ENCODE peak calls at places on chromosomes 7 and 10, in seven cellular contexts. L is lung; Q is naive thymus-derived CD4-positive, alpha-beta T cell; Z is PC-9; X is CD8-positive, alpha-beta memory T cell; M is kidney; V is GM23248. H is an unnamed sample.

GRCh38 chr7:155145477-155146255 is 75.5 kb downstream of the HTR5A start:
- DNase-seq in X (no peak), Q (no peak), M (no peak), L (no peak), Z (no peak), V (no peak), H (no peak)

GRCh38 chr10:45000138-45000763 is 472 bp upstream of the ZNF22 start:
- DNase-seq in M (peak; percentile 93), Z (peak; percentile 35), Q (no peak), L (peak; percentile 54), V (peak; percentile 95), X (no peak), H (no peak)

GRCh38 chr10:122734266-122734665 is 34.6 kb upstream of the C10orf120 start:
- DNase-seq in L (no peak), M (no peak), V (no peak), Q (no peak), Z (no peak), X (no peak), H (no peak)

GRCh38 chr7:150997075-150997511 is 6.3 kb downstream of the NOS3 start:
- DNase-seq in M (peak; percentile 66), Z (no peak), X (no peak), V (no peak), Q (no peak), L (no peak), H (no peak)

GRCh38 chr7:124738639-124739038 is 27.0 kb downstream of the GPR37 start:
- DNase-seq in V (no peak), X (no peak), M (no peak), Z (no peak), Q (no peak), L (no peak), H (no peak)

GRCh38 chr10:124394583-124394982 is 24.1 kb downstream of the OAT start:
- DNase-seq in X (no peak), V (no peak), Z (peak; percentile 89), M (no peak), Q (no peak), L (no peak), H (no peak)

GRCh38 chr10:108204528-108205313 is 1040.2 kb upstream of the SORCS1 start:
- DNase-seq in M (no peak), L (no peak), X (no peak), Q (no peak), Z (no peak), V (peak; percentile 78), H (no peak)

GRCh38 chr7:85508642-85509429 is 322.0 kb upstream of the SEMA3D start:
- DNase-seq in X (no peak), Q (no peak), Z (no peak), L (no peak), V (peak; percentile 94), M (no peak), H (no peak)

GRCh38 chr7:40482794-40483374 is 348.1 kb downstream of the SUGCT start:
- DNase-seq in V (no peak), Z (no peak), L (no peak), Q (no peak), X (no peak), M (no peak), H (no peak)

GRCh38 chr7:34207810-34208209 is 302.5 kb downstream of the BMPER start:
- DNase-seq in V (peak; percentile 16), X (no peak), L (no peak), M (no peak), Z (no peak), Q (no peak), H (no peak)

DNA sequence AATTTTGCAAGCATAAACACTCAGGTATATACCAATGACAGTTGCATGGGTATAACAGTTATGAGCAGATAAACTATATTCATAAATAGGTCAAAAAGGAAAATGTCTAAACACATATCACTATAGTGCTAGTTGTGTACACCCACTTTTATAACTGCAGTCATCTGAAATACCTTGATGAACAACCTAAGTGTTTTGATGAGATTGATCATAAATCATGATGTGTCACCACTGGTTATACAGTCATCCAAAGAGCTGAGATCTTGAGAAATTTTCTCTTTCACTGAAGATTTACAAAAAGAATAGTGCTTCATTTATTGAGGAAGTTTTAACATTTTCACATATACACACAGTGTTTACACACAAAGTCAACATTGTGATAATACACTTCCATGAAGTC is 78.6 kb upstream of the SLC25A13 start:
- DNase-seq in Z (no peak), X (no peak), M (no peak), L (no peak), Q (no peak), V (no peak), H (no peak)
- H3K27ac ChIP-seq in Z (no peak overlapping the region), X (no peak overlapping the region), M (no peak overlapping the region), L (no peak overlapping the region), Q (no peak overlapping the region), V (no peak overlapping the region), H (no peak overlapping the region)

DNA sequence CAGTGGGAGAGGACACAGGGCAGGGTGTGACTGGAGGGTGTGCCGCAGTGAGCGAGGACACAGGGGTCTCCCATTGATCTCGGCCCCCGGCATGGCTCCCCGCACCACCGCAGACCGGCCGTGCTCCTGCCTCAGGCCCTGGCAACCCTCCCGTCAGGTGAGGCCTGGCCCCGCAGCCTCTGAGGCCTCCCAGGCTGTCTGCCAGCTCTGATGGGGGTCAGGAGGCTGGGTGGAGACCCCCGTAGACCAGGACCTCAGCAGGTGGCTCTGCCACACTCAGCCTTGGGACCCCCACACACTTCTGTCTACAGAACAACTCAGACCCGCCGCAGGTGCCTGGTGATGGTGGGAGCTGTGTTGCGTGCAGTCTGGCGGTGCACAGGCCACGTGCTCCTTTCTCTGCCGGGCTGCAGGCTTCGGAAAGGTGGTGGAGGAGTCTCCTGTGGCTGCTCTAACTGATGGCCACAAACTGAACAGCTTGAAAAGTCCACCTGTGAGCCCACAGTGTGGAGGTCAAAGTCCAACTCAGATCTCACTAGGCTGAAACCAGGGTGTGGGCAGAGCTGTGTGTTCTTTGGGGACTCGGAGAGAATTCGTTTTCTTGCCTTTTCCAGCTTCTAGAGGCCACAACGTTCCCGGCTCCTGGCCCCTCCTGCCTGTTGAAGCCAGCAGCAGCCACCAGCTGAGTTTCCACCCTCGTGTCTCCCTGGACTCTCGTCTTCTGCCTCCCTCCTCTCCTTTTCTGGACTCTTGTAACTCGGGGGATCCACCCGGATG is 62.4 kb downstream of the PWWP2B start:
- DNase-seq in V (no peak), L (no peak), X (no peak), M (peak; percentile 74), Q (no peak), Z (no peak), H (no peak)
- H3K4me1 ChIP-seq in V (no peaks in the 10 kb centered on the region), L (no peaks in the 10 kb centered on the region), X (no peaks in the 10 kb centered on the region), M (peaks cover 6% of the 10 kb centered on the region), Q (no peaks in the 10 kb centered on the region), Z (no peaks in the 10 kb centered on the region), H (no peaks in the 10 kb centered on the region)

DNA sequence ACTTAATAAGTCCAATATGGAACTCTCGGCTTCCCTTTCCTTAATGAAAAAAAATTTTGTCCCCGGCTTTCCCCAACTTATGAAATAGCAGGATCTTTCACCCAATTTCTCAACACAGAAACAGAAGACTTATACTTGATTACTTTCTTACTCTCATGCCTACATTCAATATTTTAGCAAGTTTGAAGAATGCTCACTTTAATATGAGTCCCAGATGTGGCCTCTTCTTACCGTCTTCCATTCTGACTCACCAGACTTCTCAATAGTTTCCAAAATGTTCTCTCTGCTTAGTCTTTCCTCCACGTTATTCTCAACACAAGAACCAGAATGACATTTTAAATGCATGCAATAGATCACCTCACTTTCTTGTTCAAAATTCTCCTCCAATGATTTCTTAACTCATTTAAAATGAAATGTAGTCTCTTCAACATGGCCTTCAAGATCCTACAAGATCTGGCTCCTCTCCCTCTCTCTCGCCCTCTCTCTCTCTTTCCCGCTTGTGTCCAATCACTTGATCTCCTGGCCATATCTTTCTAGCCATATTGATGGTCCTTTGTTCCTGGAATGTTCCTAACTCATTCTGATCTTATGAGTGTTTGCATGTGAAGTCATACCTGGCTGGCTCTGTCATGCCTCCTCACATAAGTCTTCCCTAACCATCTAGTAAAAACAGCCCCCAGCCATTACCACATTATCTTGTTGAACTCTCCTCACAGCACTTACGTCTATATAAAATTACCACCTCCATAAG is 119.7 kb upstream of the FAM3C start:
- DNase-seq in X (no peak), V (peak; percentile 60), Z (no peak), L (no peak), Q (no peak), M (no peak), H (no peak)
- H3K9me3 ChIP-seq in X (no peaks in the 10 kb centered on the region), V (no peaks in the 10 kb centered on the region), Z (peaks cover 35% of the 10 kb centered on the region), L (no peaks in the 10 kb centered on the region), Q (no peaks in the 10 kb centered on the region), M (no peaks in the 10 kb centered on the region), H (no peaks in the 10 kb centered on the region)

DNA sequence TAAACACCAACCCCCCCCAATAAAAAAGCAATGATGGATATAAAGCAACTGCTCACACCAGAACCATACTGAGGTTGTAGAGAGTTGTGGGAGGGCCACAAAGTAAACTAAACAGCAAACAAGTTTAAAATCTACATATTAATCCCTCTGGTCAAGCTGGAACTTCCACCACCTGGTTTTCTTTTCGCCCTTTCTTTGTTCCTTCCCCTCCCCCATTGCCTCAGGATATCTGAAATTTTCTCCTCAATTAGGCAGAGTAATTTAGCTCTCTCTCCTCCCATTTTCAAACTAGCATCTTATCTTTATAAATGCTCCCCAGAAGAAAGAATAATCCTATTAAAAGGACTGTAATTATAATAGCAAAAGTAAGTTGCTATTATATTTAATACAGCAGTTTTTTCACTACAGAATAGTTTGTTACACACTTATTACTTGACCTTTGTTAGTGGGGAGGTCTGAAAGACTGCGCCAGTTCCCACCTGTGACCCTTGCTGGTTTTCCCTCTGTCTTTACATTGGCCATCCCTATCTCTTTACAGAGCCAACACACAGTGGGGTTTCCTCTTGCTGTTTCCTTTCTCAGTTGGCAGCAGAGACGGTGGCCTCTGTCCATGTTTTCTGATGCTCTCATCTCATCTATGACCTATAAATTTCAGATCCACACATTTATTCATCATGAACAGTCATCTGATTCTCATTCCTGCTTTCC is 235.4 kb downstream of the RNLS start:
- DNase-seq in V (no peak), M (no peak), L (no peak), Z (no peak), Q (no peak), X (no peak), H (no peak)
- H3K27ac ChIP-seq in V (no peak overlapping the region), M (no peak overlapping the region), L (no peak overlapping the region), Z (no peak overlapping the region), Q (no peak overlapping the region), X (no peak overlapping the region), H (no peak overlapping the region)

GRCh38 chr10:74967850-74968620 is 141.6 kb downstream of the KAT6B start:
- DNase-seq in X (no peak), M (no peak), Z (peak; percentile 58), L (no peak), V (no peak), Q (peak; percentile 52), H (no peak)
- H3K4me1 ChIP-seq in X (peaks cover 26% of the 10 kb centered on the region), M (peaks cover 5% of the 10 kb centered on the region), Z (peaks cover 21% of the 10 kb centered on the region), L (peaks cover 7% of the 10 kb centered on the region), V (no peaks in the 10 kb centered on the region), Q (peaks cover 15% of the 10 kb centered on the region), H (peaks cover 13% of the 10 kb centered on the region)

GRCh38 chr10:37552881-37553280 is 304.5 kb downstream of the ZNF248 start:
- DNase-seq in Z (no peak), L (no peak), V (no peak), X (no peak), M (no peak), Q (no peak), H (no peak)
- H3K9me3 ChIP-seq in Z (no peaks in the 10 kb centered on the region), L (no peaks in the 10 kb centered on the region), V (no peaks in the 10 kb centered on the region), X (no peaks in the 10 kb centered on the region), M (no peaks in the 10 kb centered on the region), Q (no peaks in the 10 kb centered on the region), H (no peaks in the 10 kb centered on the region)

DNA sequence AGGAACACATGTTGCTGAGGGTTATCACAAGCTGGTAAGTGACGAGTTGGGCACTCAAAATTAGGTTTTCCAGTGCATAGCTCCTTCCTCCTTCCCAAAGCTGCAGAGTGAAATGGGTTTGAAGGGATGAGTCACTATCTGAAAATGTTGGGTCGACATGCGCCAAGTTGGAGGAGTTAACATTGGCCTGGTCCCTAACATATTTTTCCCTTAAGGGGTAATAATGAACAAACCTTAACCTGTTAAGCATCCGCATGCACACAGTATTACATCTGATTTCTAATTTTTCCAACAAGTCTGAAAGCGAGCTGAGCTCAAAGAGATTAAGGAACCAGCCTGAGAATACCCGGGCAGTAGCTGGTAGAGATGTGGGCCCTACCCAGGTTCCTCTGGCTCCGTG is 20.6 kb upstream of the TECTB start:
- DNase-seq in Z (no peak), L (no peak), V (peak; percentile 37), M (no peak), X (no peak), Q (no peak), H (no peak)
- H3K27ac ChIP-seq in Z (no peak overlapping the region), L (no peak overlapping the region), V (no peak overlapping the region), M (no peak overlapping the region), X (no peak overlapping the region), Q (no peak overlapping the region), H (no peak overlapping the region)